ENCODE peak calls at places on chromosomes 6 and 20, in five cellular contexts. F is osteocyte; O is activated CD4-positive, alpha-beta T cell treated with anti-CD3 and anti-CD28 coated beads, Interleukin-2, amount 50 U/mL, for 24 hours; H is stimulated activated CD8-positive, alpha-beta memory T cell treated with anti-CD3 and anti-CD28 coated beads, Interleukin-7, amount 100 ng/mL, for 4 hours; Y is transverse colon. P is an unnamed sample.

GRCh38 chr20:3753098-3753497 is 14.5 kb downstream of the ADISSP start:
- DNase-seq in F (no peak), O (no peak), H (peak; percentile 27), Y (peak; percentile 69), P (peak; percentile 73)

GRCh38 chr6:131867744-131868143 is 59.9 kb downstream of the ENPP1 start:
- DNase-seq in F (no peak), O (no peak), H (no peak), Y (no peak), P (no peak)

GRCh38 chr6:47042238-47042843 is at the start of gene ADGRF1:
- DNase-seq in F (no peak), O (no peak), H (no peak), Y (peak; percentile 21), P (peak; percentile 8)

GRCh38 chr6:111101987-111102386 is 14.7 kb downstream of the SLC16A10 start:
- DNase-seq in F (no peak), O (no peak), H (no peak), Y (no peak), P (no peak)

GRCh38 chr20:49984426-49985153 is 1.8 kb downstream of the SNAI1 start:
- DNase-seq in F (no peak), O (no peak), H (no peak), Y (no peak), P (no peak)

GRCh38 chr20:45828589-45828988 is 1.5 kb upstream of the TNNC2 start:
- DNase-seq in F (no peak), O (no peak), H (no peak), Y (no peak), P (no peak)

GRCh38 chr6:140245641-140246040 is 871.2 kb upstream of the CITED2 start:
- DNase-seq in F (no peak), O (no peak), H (no peak), Y (no peak), P (no peak)

GRCh38 chr6:82458147-82458546 is 94.5 kb downstream of the TPBG start:
- DNase-seq in F (no peak), O (no peak), H (no peak), Y (no peak), P (no peak)

GRCh38 chr6:169851641-169852503 is 100.5 kb downstream of the ERMARD start:
- DNase-seq in F (peak; percentile 81), O (no peak), H (no peak), Y (no peak), P (no peak)

GRCh38 chr6:43186706-43187105 is 4.7 kb downstream of the CUL9 start:
- DNase-seq in F (no peak), O (no peak), H (no peak), Y (no peak), P (no peak)

GRCh38 chr6:169669889-169670288 is 31.9 kb downstream of the WDR27 start:
- DNase-seq in F (no peak), O (no peak), H (no peak), Y (no peak), P (no peak)

GRCh38 chr6:64250126-64250525 is 614.5 kb downstream of the PHF3 start:
- DNase-seq in F (no peak), O (no peak), H (no peak), Y (no peak), P (no peak)

GRCh38 chr20:61535956-61536355 is 283.9 kb downstream of the CDH4 start:
- DNase-seq in F (no peak), O (no peak), H (no peak), Y (no peak), P (no peak)

GRCh38 chr20:23296841-23297701 is 53.5 kb upstream of the NXT1 start:
- DNase-seq in F (no peak), O (no peak), H (no peak), Y (no peak), P (no peak)

GRCh38 chr6:7673063-7673536 is 52.8 kb upstream of the BMP6 start:
- DNase-seq in F (peak; percentile 87), O (no peak), H (no peak), Y (peak; percentile 63), P (peak; percentile 26)

GRCh38 chr20:10531848-10532247 is 96.7 kb downstream of the SLX4IP start:
- DNase-seq in F (no peak), O (no peak), H (no peak), Y (no peak), P (no peak)

P was measured in nephron progenitor cell.